ENCODE peak calls at places on chromosome 22, in nine cellular contexts. C is effector CD4-positive, alpha-beta T cell; M is T-helper 1 cell; P is sigmoid colon; F is transverse colon; N is M059J; Z is Peyer's patch; Y is T1000; D is colonic mucosa. E is an unnamed sample.

GRCh38 chr22:41360126-41360525 is 21.6 kb upstream of the TEF start:
- DNase-seq in C (no peak), M (no peak), N (no peak), Y (no peak), P (no peak), Z (no peak), D (no peak), F (no peak), E (peak)

GRCh38 chr22:32745251-32745995 is 56.1 kb upstream of the TIMP3 start:
- DNase-seq in Y (no peak), M (no peak), C (no peak), N (peak), D (peak), F (peak), P (peak), Z (no peak), E (no peak)

GRCh38 chr22:30453731-30454510 is 17.9 kb downstream of the SEC14L3 start:
- DNase-seq in F (no peak), P (no peak), C (no peak), D (no peak), N (peak), Y (no peak), Z (no peak), M (no peak), E (peak)

GRCh38 chr22:22103078-22103593 is 120.5 kb upstream of the TOP3B start:
- DNase-seq in F (no peak), D (no peak), P (no peak), C (no peak), Y (no peak), Z (no peak), M (no peak), N (no peak), E (no peak)

GRCh38 chr22:33455036-33455435 is 396.9 kb upstream of the SYN3 start:
- DNase-seq in M (no peak), C (no peak), Y (no peak), Z (no peak), F (no peak), P (no peak), N (no peak), D (no peak), E (no peak)

GRCh38 chr22:29799217-29799680 is 32.1 kb downstream of the UQCR10 start:
- DNase-seq in C (no peak), P (peak), N (peak), D (peak), M (no peak), Z (peak), Y (peak), F (peak), E (peak)

GRCh38 chr22:20063271-20064139 is 16.5 kb upstream of the DGCR8 start:
- DNase-seq in Z (no peak), D (no peak), F (no peak), C (no peak), P (peak), M (no peak), N (no peak), Y (no peak), E (no peak)

GRCh38 chr22:30829901-30830550 is 135.4 kb downstream of the OSBP2 start:
- DNase-seq in Y (peak), F (no peak), M (no peak), P (no peak), N (peak), C (no peak), D (no peak), Z (no peak), E (no peak)

GRCh38 chr22:22070371-22070824 is 87.8 kb upstream of the TOP3B start:
- DNase-seq in Z (no peak), M (no peak), P (no peak), D (no peak), F (no peak), N (no peak), C (no peak), Y (no peak), E (no peak)

E was measured in thyroid gland.